ENCODE peak calls at places on chromosomes 12 and 14, in four cellular contexts. P, E, M and I are unnamed samples.

GRCh38 chr14:95281560-95282176 is 38.0 kb downstream of the CLMN start:
- DNase-seq in M (peak; percentile 7), P (peak; percentile 10), E (no peak), I (no peak)

GRCh38 chr14:68284834-68285233 is 465.3 kb downstream of the RAD51B start:
- DNase-seq in P (no peak), E (no peak), M (no peak), I (no peak)

GRCh38 chr12:79547735-79548347 is 142.9 kb downstream of the PAWR start:
- DNase-seq in E (peak; percentile 5), M (no peak), P (no peak), I (peak; percentile 57)

GRCh38 chr14:101480022-101480746 is 81.1 kb upstream of the DIO3 start:
- DNase-seq in P (no peak), E (no peak), M (peak; percentile 20), I (no peak)

GRCh38 chr14:72801381-72801812 is 92.5 kb downstream of the DPF3 start:
- DNase-seq in M (no peak), P (no peak), E (no peak), I (no peak)

GRCh38 chr14:105151838-105152793 is 16.5 kb downstream of the JAG2 start:
- DNase-seq in P (no peak), E (no peak), M (no peak), I (no peak)

GRCh38 chr12:67039995-67040860 is 228.9 kb upstream of the CAND1 start:
- DNase-seq in M (no peak), P (no peak), E (no peak), I (no peak)

GRCh38 chr12:123111498-123112165 is 39.3 kb downstream of the PITPNM2 start:
- DNase-seq in E (no peak), M (no peak), P (no peak), I (no peak)

GRCh38 chr12:32809846-32810245 is 54.1 kb upstream of the YARS2 start:
- DNase-seq in E (no peak), P (no peak), M (no peak), I (no peak)

GRCh38 chr14:91281346-91281745 is 36.8 kb upstream of the GPR68 start:
- DNase-seq in E (no peak), P (no peak), M (no peak), I (no peak)

GRCh38 chr14:64671591-64671990 is 32.6 kb upstream of the PLEKHG3 start:
- DNase-seq in P (no peak), E (no peak), M (no peak), I (no peak)

GRCh38 chr12:105256921-105257320 is 20.9 kb upstream of the APPL2 start:
- DNase-seq in E (no peak), P (no peak), M (no peak), I (no peak)

GRCh38 chr14:41586237-41586636 is 20.4 kb upstream of the LRFN5 start:
- DNase-seq in E (no peak), M (no peak), P (no peak), I (no peak)